ENCODE peak calls at places on chromosomes 13 and 19, in nine cellular contexts. One of them, this sample, is unnamed.

GRCh38 chr19:18610556-18611326 is 1.9 kb upstream of the TMEM59L start:
- DNase-seq in fibroblast of lung: no peak
- DNase-seq in neural crest cell: no peak
- DNase-seq in GDM1: no peak
- DNase-seq in HAP-1: no peak
- DNase-seq in NCI-H2029: no peak
- DNase-seq in GM18507: no peak
- DNase-seq in activated CD4-positive, alpha-beta T cell treated with anti-CD3 and anti-CD28 coated beads, Interleukin-2, amount 10 ng/mL, durations not matched to agents 7 days and 5 days: no peak
- DNase-seq in NCI-H1930: no peak
- DNase-seq in this sample: no peak

GRCh38 chr13:83065136-83065535 is 817.1 kb downstream of the SLITRK1 start:
- DNase-seq in HAP-1: no peak
- DNase-seq in NCI-H1930: no peak
- DNase-seq in NCI-H2029: no peak
- DNase-seq in fibroblast of lung: peak
- DNase-seq in neural crest cell: no peak
- DNase-seq in activated CD4-positive, alpha-beta T cell treated with anti-CD3 and anti-CD28 coated beads, Interleukin-2, amount 10 ng/mL, durations not matched to agents 7 days and 5 days: no peak
- DNase-seq in GM18507: no peak
- DNase-seq in GDM1: no peak
- DNase-seq in this sample: peak

GRCh38 chr13:98853791-98854191 is 101.3 kb upstream of the SLC15A1 start:
- DNase-seq in NCI-H1930: no peak
- DNase-seq in HAP-1: no peak
- DNase-seq in fibroblast of lung: peak
- DNase-seq in GDM1: no peak
- DNase-seq in NCI-H2029: no peak
- DNase-seq in activated CD4-positive, alpha-beta T cell treated with anti-CD3 and anti-CD28 coated beads, Interleukin-2, amount 10 ng/mL, durations not matched to agents 7 days and 5 days: peak
- DNase-seq in neural crest cell: no peak
- DNase-seq in GM18507: no peak
- DNase-seq in this sample: no peak

GRCh38 chr13:111853146-111853545 is 213.8 kb upstream of the SOX1 start:
- DNase-seq in neural crest cell: no peak
- DNase-seq in GDM1: no peak
- DNase-seq in GM18507: no peak
- DNase-seq in HAP-1: no peak
- DNase-seq in fibroblast of lung: no peak
- DNase-seq in NCI-H1930: no peak
- DNase-seq in NCI-H2029: peak
- DNase-seq in activated CD4-positive, alpha-beta T cell treated with anti-CD3 and anti-CD28 coated beads, Interleukin-2, amount 10 ng/mL, durations not matched to agents 7 days and 5 days: no peak
- DNase-seq in this sample: no peak

GRCh38 chr19:11269408-11269807 is 7.1 kb upstream of the DOCK6 start:
- DNase-seq in NCI-H1930: no peak
- DNase-seq in NCI-H2029: no peak
- DNase-seq in neural crest cell: no peak
- DNase-seq in activated CD4-positive, alpha-beta T cell treated with anti-CD3 and anti-CD28 coated beads, Interleukin-2, amount 10 ng/mL, durations not matched to agents 7 days and 5 days: no peak
- DNase-seq in GDM1: no peak
- DNase-seq in GM18507: no peak
- DNase-seq in HAP-1: no peak
- DNase-seq in fibroblast of lung: peak
- DNase-seq in this sample: no peak

GRCh38 chr19:4453232-4454179 is 4.1 kb downstream of the UBXN6 start:
- DNase-seq in GM18507: no peak
- DNase-seq in neural crest cell: no peak
- DNase-seq in GDM1: no peak
- DNase-seq in activated CD4-positive, alpha-beta T cell treated with anti-CD3 and anti-CD28 coated beads, Interleukin-2, amount 10 ng/mL, durations not matched to agents 7 days and 5 days: no peak
- DNase-seq in fibroblast of lung: no peak
- DNase-seq in NCI-H2029: no peak
- DNase-seq in HAP-1: no peak
- DNase-seq in NCI-H1930: no peak
- DNase-seq in this sample: no peak

GRCh38 chr13:39916330-39916729 is 260.9 kb downstream of the COG6 start:
- DNase-seq in activated CD4-positive, alpha-beta T cell treated with anti-CD3 and anti-CD28 coated beads, Interleukin-2, amount 10 ng/mL, durations not matched to agents 7 days and 5 days: no peak
- DNase-seq in GM18507: no peak
- DNase-seq in GDM1: no peak
- DNase-seq in NCI-H1930: no peak
- DNase-seq in fibroblast of lung: no peak
- DNase-seq in HAP-1: no peak
- DNase-seq in neural crest cell: no peak
- DNase-seq in NCI-H2029: no peak
- DNase-seq in this sample: no peak

GRCh38 chr13:34420975-34421719 is 520.9 kb upstream of the NBEA start:
- DNase-seq in activated CD4-positive, alpha-beta T cell treated with anti-CD3 and anti-CD28 coated beads, Interleukin-2, amount 10 ng/mL, durations not matched to agents 7 days and 5 days: no peak
- DNase-seq in GM18507: no peak
- DNase-seq in fibroblast of lung: no peak
- DNase-seq in HAP-1: no peak
- DNase-seq in NCI-H2029: no peak
- DNase-seq in GDM1: no peak
- DNase-seq in neural crest cell: no peak
- DNase-seq in NCI-H1930: no peak
- DNase-seq in this sample: no peak

GRCh38 chr19:12947702-12948596 is 2.3 kb downstream of the RAD23A start:
- DNase-seq in HAP-1: no peak
- DNase-seq in fibroblast of lung: no peak
- DNase-seq in GDM1: no peak
- DNase-seq in neural crest cell: no peak
- DNase-seq in GM18507: no peak
- DNase-seq in activated CD4-positive, alpha-beta T cell treated with anti-CD3 and anti-CD28 coated beads, Interleukin-2, amount 10 ng/mL, durations not matched to agents 7 days and 5 days: no peak
- DNase-seq in NCI-H1930: no peak
- DNase-seq in NCI-H2029: no peak
- DNase-seq in this sample: no peak

GRCh38 chr13:79406597-79406908 is 498 bp upstream of the RBM26 start:
- DNase-seq in NCI-H2029: peak
- DNase-seq in GDM1: no peak
- DNase-seq in activated CD4-positive, alpha-beta T cell treated with anti-CD3 and anti-CD28 coated beads, Interleukin-2, amount 10 ng/mL, durations not matched to agents 7 days and 5 days: no peak
- DNase-seq in NCI-H1930: no peak
- DNase-seq in fibroblast of lung: no peak
- DNase-seq in neural crest cell: no peak
- DNase-seq in GM18507: no peak
- DNase-seq in HAP-1: no peak
- DNase-seq in this sample: peak

GRCh38 chr13:64697226-64697625 is 2532.9 kb downstream of the PCDH9 start:
- DNase-seq in NCI-H2029: no peak
- DNase-seq in activated CD4-positive, alpha-beta T cell treated with anti-CD3 and anti-CD28 coated beads, Interleukin-2, amount 10 ng/mL, durations not matched to agents 7 days and 5 days: no peak
- DNase-seq in NCI-H1930: no peak
- DNase-seq in GDM1: no peak
- DNase-seq in neural crest cell: no peak
- DNase-seq in fibroblast of lung: no peak
- DNase-seq in GM18507: no peak
- DNase-seq in HAP-1: no peak
- DNase-seq in this sample: peak

GRCh38 chr13:50344717-50345116 is 329.5 kb downstream of the KCNRG start:
- DNase-seq in GDM1: no peak
- DNase-seq in NCI-H1930: no peak
- DNase-seq in HAP-1: no peak
- DNase-seq in NCI-H2029: peak
- DNase-seq in GM18507: no peak
- DNase-seq in fibroblast of lung: no peak
- DNase-seq in activated CD4-positive, alpha-beta T cell treated with anti-CD3 and anti-CD28 coated beads, Interleukin-2, amount 10 ng/mL, durations not matched to agents 7 days and 5 days: no peak
- DNase-seq in neural crest cell: no peak
- DNase-seq in this sample: no peak

GRCh38 chr13:108777421-108778420 is 148.3 kb downstream of the MYO16 start:
- DNase-seq in HAP-1: no peak
- DNase-seq in GM18507: no peak
- DNase-seq in NCI-H1930: no peak
- DNase-seq in neural crest cell: no peak
- DNase-seq in activated CD4-positive, alpha-beta T cell treated with anti-CD3 and anti-CD28 coated beads, Interleukin-2, amount 10 ng/mL, durations not matched to agents 7 days and 5 days: no peak
- DNase-seq in NCI-H2029: no peak
- DNase-seq in GDM1: no peak
- DNase-seq in fibroblast of lung: peak
- DNase-seq in this sample: no peak

GRCh38 chr13:114155923-114156883 is 22.9 kb upstream of the CFAP97D2 start:
- DNase-seq in HAP-1: no peak
- DNase-seq in activated CD4-positive, alpha-beta T cell treated with anti-CD3 and anti-CD28 coated beads, Interleukin-2, amount 10 ng/mL, durations not matched to agents 7 days and 5 days: peak
- DNase-seq in GM18507: no peak
- DNase-seq in fibroblast of lung: no peak
- DNase-seq in neural crest cell: no peak
- DNase-seq in NCI-H1930: no peak
- DNase-seq in NCI-H2029: no peak
- DNase-seq in GDM1: no peak
- DNase-seq in this sample: no peak

GRCh38 chr13:39835253-39835652 is 179.8 kb downstream of the COG6 start:
- DNase-seq in GM18507: no peak
- DNase-seq in NCI-H1930: no peak
- DNase-seq in fibroblast of lung: no peak
- DNase-seq in NCI-H2029: no peak
- DNase-seq in neural crest cell: no peak
- DNase-seq in HAP-1: no peak
- DNase-seq in activated CD4-positive, alpha-beta T cell treated with anti-CD3 and anti-CD28 coated beads, Interleukin-2, amount 10 ng/mL, durations not matched to agents 7 days and 5 days: no peak
- DNase-seq in GDM1: no peak
- DNase-seq in this sample: no peak

GRCh38 chr19:5115771-5116202 is 146.9 kb downstream of the KDM4B start:
- DNase-seq in HAP-1: no peak
- DNase-seq in GDM1: no peak
- DNase-seq in activated CD4-positive, alpha-beta T cell treated with anti-CD3 and anti-CD28 coated beads, Interleukin-2, amount 10 ng/mL, durations not matched to agents 7 days and 5 days: no peak
- DNase-seq in fibroblast of lung: peak
- DNase-seq in NCI-H2029: no peak
- DNase-seq in GM18507: no peak
- DNase-seq in neural crest cell: no peak
- DNase-seq in NCI-H1930: no peak
- DNase-seq in this sample: no peak

GRCh38 chr13:95115525-95115924 is 185.7 kb downstream of the ABCC4 start:
- DNase-seq in NCI-H2029: no peak
- DNase-seq in activated CD4-positive, alpha-beta T cell treated with anti-CD3 and anti-CD28 coated beads, Interleukin-2, amount 10 ng/mL, durations not matched to agents 7 days and 5 days: no peak
- DNase-seq in HAP-1: no peak
- DNase-seq in GDM1: no peak
- DNase-seq in NCI-H1930: no peak
- DNase-seq in fibroblast of lung: peak
- DNase-seq in neural crest cell: no peak
- DNase-seq in GM18507: no peak
- DNase-seq in this sample: peak

GRCh38 chr19:41646589-41647204 is 19.8 kb upstream of the CEACAM4 start:
- DNase-seq in NCI-H1930: no peak
- DNase-seq in HAP-1: no peak
- DNase-seq in NCI-H2029: no peak
- DNase-seq in neural crest cell: no peak
- DNase-seq in activated CD4-positive, alpha-beta T cell treated with anti-CD3 and anti-CD28 coated beads, Interleukin-2, amount 10 ng/mL, durations not matched to agents 7 days and 5 days: peak
- DNase-seq in GDM1: no peak
- DNase-seq in GM18507: no peak
- DNase-seq in fibroblast of lung: no peak
- DNase-seq in this sample: no peak

GRCh38 chr19:4984448-4984990 is 15.6 kb downstream of the KDM4B start:
- DNase-seq in GDM1: no peak
- DNase-seq in HAP-1: no peak
- DNase-seq in fibroblast of lung: no peak
- DNase-seq in NCI-H2029: no peak
- DNase-seq in activated CD4-positive, alpha-beta T cell treated with anti-CD3 and anti-CD28 coated beads, Interleukin-2, amount 10 ng/mL, durations not matched to agents 7 days and 5 days: no peak
- DNase-seq in neural crest cell: no peak
- DNase-seq in GM18507: no peak
- DNase-seq in NCI-H1930: no peak
- DNase-seq in this sample: no peak

GRCh38 chr13:113758651-113759524 is at the start of gene TMEM255B:
- DNase-seq in HAP-1: peak
- DNase-seq in NCI-H1930: peak
- DNase-seq in GM18507: peak
- DNase-seq in GDM1: peak
- DNase-seq in neural crest cell: peak
- DNase-seq in fibroblast of lung: peak
- DNase-seq in NCI-H2029: no peak
- DNase-seq in activated CD4-positive, alpha-beta T cell treated with anti-CD3 and anti-CD28 coated beads, Interleukin-2, amount 10 ng/mL, durations not matched to agents 7 days and 5 days: peak
- DNase-seq in this sample: peak

GRCh38 chr13:74870865-74871264 is 611.1 kb downstream of the TBC1D4 start:
- DNase-seq in fibroblast of lung: peak
- DNase-seq in NCI-H1930: no peak
- DNase-seq in neural crest cell: no peak
- DNase-seq in HAP-1: no peak
- DNase-seq in activated CD4-positive, alpha-beta T cell treated with anti-CD3 and anti-CD28 coated beads, Interleukin-2, amount 10 ng/mL, durations not matched to agents 7 days and 5 days: no peak
- DNase-seq in GDM1: no peak
- DNase-seq in GM18507: no peak
- DNase-seq in NCI-H2029: no peak
- DNase-seq in this sample: no peak

This sample was measured in NCI-H226.